ENCODE peak calls at places on chromosomes 7 and 10, in four cellular contexts. One of them, this sample, is unnamed.

GRCh38 chr10:51230828-51231227 is 156.5 kb downstream of the PRKG1 start:
- DNase-seq in endothelial cell of umbilical vein: no peak
- DNase-seq in stomach: no peak
- DNase-seq in colonic mucosa: no peak
- DNase-seq in this sample: no peak

GRCh38 chr10:88582411-88582805 is 710 bp downstream of the RNLS start:
- DNase-seq in colonic mucosa: no peak
- DNase-seq in endothelial cell of umbilical vein: no peak
- DNase-seq in stomach: no peak
- DNase-seq in this sample: no peak

GRCh38 chr10:5194431-5194830 is 2.2 kb upstream of the AKR1C4 start:
- DNase-seq in stomach: no peak
- DNase-seq in endothelial cell of umbilical vein: no peak
- DNase-seq in colonic mucosa: no peak
- DNase-seq in this sample: no peak

GRCh38 chr7:141671705-141672496 is 30.1 kb downstream of the DENND11 start:
- DNase-seq in endothelial cell of umbilical vein: no peak
- DNase-seq in stomach: no peak
- DNase-seq in colonic mucosa: no peak
- DNase-seq in this sample: no peak

GRCh38 chr10:35223016-35223415 is 96.4 kb downstream of the CREM start:
- DNase-seq in colonic mucosa: no peak
- DNase-seq in endothelial cell of umbilical vein: no peak
- DNase-seq in stomach: no peak
- DNase-seq in this sample: no peak

GRCh38 chr10:122294006-122294405 is 22.9 kb downstream of the BTBD16 start:
- DNase-seq in stomach: no peak
- DNase-seq in endothelial cell of umbilical vein: no peak
- DNase-seq in colonic mucosa: no peak
- DNase-seq in this sample: no peak

GRCh38 chr7:69780377-69780776 is 182.1 kb downstream of the AUTS2 start:
- DNase-seq in colonic mucosa: no peak
- DNase-seq in endothelial cell of umbilical vein: no peak
- DNase-seq in stomach: no peak
- DNase-seq in this sample: no peak

GRCh38 chr7:50783801-50784507 is 1.3 kb upstream of the GRB10 start:
- DNase-seq in colonic mucosa: no peak
- DNase-seq in endothelial cell of umbilical vein: no peak
- DNase-seq in stomach: no peak
- DNase-seq in this sample: no peak

GRCh38 chr10:59126992-59127391 is 49.5 kb upstream of the PHYHIPL start:
- DNase-seq in endothelial cell of umbilical vein: no peak
- DNase-seq in stomach: no peak
- DNase-seq in colonic mucosa: no peak
- DNase-seq in this sample: no peak

GRCh38 chr10:46229144-46229563 is 57.6 kb upstream of the ANTXRL start:
- DNase-seq in stomach: peak
- DNase-seq in endothelial cell of umbilical vein: peak
- DNase-seq in colonic mucosa: peak
- DNase-seq in this sample: peak

GRCh38 chr10:99698504-99699080 is 33.3 kb downstream of the COX15 start:
- DNase-seq in endothelial cell of umbilical vein: peak
- DNase-seq in colonic mucosa: no peak
- DNase-seq in stomach: no peak
- DNase-seq in this sample: no peak

GRCh38 chr7:46559194-46559576 is 638.1 kb upstream of the IGFBP3 start:
- DNase-seq in colonic mucosa: no peak
- DNase-seq in stomach: no peak
- DNase-seq in endothelial cell of umbilical vein: no peak
- DNase-seq in this sample: no peak

GRCh38 chr7:84638339-84638697 is 443.7 kb upstream of the SEMA3A start:
- DNase-seq in stomach: no peak
- DNase-seq in colonic mucosa: no peak
- DNase-seq in endothelial cell of umbilical vein: no peak
- DNase-seq in this sample: no peak

GRCh38 chr7:40204581-40204980 is 69.8 kb downstream of the SUGCT start:
- DNase-seq in stomach: no peak
- DNase-seq in colonic mucosa: no peak
- DNase-seq in endothelial cell of umbilical vein: no peak
- DNase-seq in this sample: no peak

GRCh38 chr10:110496553-110497437 is 912 bp upstream of the DUSP5 start:
- DNase-seq in colonic mucosa: no peak
- DNase-seq in endothelial cell of umbilical vein: peak
- DNase-seq in stomach: no peak
- DNase-seq in this sample: no peak

GRCh38 chr10:73095479-73096021 is 1.1 kb downstream of the P4HA1 start:
- DNase-seq in stomach: peak
- DNase-seq in endothelial cell of umbilical vein: peak
- DNase-seq in colonic mucosa: peak
- DNase-seq in this sample: peak

GRCh38 chr7:133040617-133041016 is 41.3 kb downstream of the CHCHD3 start:
- DNase-seq in endothelial cell of umbilical vein: no peak
- DNase-seq in stomach: no peak
- DNase-seq in colonic mucosa: no peak
- DNase-seq in this sample: no peak

GRCh38 chr10:89296227-89296648 is 5.6 kb upstream of the IFIT2 start:
- DNase-seq in endothelial cell of umbilical vein: no peak
- DNase-seq in colonic mucosa: no peak
- DNase-seq in stomach: no peak
- DNase-seq in this sample: no peak

GRCh38 chr7:78437118-78437517 is 638.5 kb downstream of the PHTF2 start:
- DNase-seq in endothelial cell of umbilical vein: no peak
- DNase-seq in stomach: no peak
- DNase-seq in colonic mucosa: no peak
- DNase-seq in this sample: no peak

GRCh38 chr7:24075426-24075810 is 208.6 kb upstream of the NPY start:
- DNase-seq in colonic mucosa: no peak
- DNase-seq in endothelial cell of umbilical vein: no peak
- DNase-seq in stomach: no peak
- DNase-seq in this sample: no peak

DNA sequence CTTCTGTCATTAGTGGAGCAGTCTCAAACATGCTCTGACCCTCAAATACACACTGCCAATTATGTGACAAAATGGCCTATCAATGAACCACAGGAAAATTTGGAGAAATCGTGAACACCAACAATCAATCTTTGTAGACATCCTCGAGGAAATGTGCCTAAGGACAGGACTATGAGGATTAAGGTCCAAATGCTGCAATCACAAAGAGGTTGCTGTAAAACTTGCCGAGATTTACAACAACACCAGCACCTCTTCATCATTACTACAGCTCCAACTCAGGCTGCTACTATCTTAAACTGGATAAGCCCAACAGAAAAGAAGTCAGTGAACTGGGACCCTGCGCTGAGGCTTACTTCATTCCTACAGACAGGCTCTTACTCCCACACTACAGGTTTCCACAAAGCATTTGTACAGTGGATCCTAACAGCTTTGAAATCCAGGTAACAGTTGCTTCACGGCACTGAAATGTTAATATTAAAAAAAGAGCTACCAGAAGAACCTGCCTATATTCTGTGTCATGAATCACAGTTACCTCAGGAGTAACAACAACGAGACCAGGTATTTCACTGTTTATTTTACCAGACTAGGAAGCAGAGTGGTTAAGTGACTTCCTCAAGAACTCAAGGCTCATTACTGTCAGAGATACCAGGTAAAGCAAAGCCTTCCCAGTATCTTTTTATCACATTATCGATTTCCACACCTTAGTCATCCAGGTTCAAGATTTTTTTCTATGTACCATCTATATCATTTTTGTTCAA is 23.9 kb downstream of the CACUL1 start:
- DNase-seq in stomach: no peak
- DNase-seq in colonic mucosa: peak
- DNase-seq in endothelial cell of umbilical vein: no peak
- DNase-seq in this sample: no peak
- H3K27ac ChIP-seq in stomach: peak
- H3K27ac ChIP-seq in colonic mucosa: peak
- H3K27ac ChIP-seq in endothelial cell of umbilical vein: peak
- H3K27ac ChIP-seq in this sample: no peak

GRCh38 chr7:100432621-100433275 is 3.1 kb downstream of the MEPCE start:
- DNase-seq in endothelial cell of umbilical vein: no peak
- DNase-seq in colonic mucosa: no peak
- DNase-seq in stomach: no peak
- DNase-seq in this sample: no peak

GRCh38 chr7:100430450-100431285 is 1.0 kb downstream of the MEPCE start:
- DNase-seq in stomach: no peak
- DNase-seq in colonic mucosa: peak
- DNase-seq in endothelial cell of umbilical vein: no peak
- DNase-seq in this sample: no peak

GRCh38 chr7:100433276-100433591 is 3.1 kb downstream of the PPP1R35 start:
- DNase-seq in endothelial cell of umbilical vein: no peak
- DNase-seq in colonic mucosa: no peak
- DNase-seq in stomach: no peak
- DNase-seq in this sample: no peak

GRCh38 chr7:100431286-100431735 is 1.7 kb downstream of the MEPCE start:
- DNase-seq in stomach: no peak
- DNase-seq in colonic mucosa: no peak
- DNase-seq in endothelial cell of umbilical vein: no peak
- DNase-seq in this sample: no peak

DNA sequence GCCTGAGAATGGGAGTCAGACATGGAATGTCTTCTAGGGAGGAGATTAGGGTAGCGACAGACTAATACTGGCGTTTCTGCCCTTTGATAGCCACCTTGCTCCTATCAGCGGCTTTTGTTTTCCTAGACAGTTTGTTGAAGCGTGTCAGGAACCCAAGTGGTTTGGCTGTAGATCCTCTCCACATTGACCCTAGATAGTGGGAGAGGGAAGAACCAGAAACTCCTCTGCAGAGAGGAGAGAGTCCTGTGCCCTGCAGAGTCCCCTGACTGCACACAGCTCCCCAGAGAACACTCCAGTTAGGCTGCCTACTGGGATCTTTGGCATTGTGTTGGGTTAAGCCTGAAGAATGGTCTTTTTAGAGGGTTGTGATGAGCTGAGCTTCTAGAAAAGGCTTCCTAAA is 2.4 kb downstream of the MEPCE start:
- DNase-seq in stomach: no peak
- DNase-seq in colonic mucosa: no peak
- DNase-seq in endothelial cell of umbilical vein: no peak
- DNase-seq in this sample: no peak
- H3K27ac ChIP-seq in stomach: peak
- H3K27ac ChIP-seq in colonic mucosa: no peak
- H3K27ac ChIP-seq in endothelial cell of umbilical vein: no peak
- H3K27ac ChIP-seq in this sample: peak

GRCh38 chr10:103667390-103667789 is 173.9 kb downstream of the NEURL1 start:
- DNase-seq in colonic mucosa: no peak
- DNase-seq in stomach: no peak
- DNase-seq in endothelial cell of umbilical vein: no peak
- DNase-seq in this sample: no peak

GRCh38 chr10:103666109-103666508 is 172.6 kb downstream of the NEURL1 start:
- DNase-seq in stomach: no peak
- DNase-seq in colonic mucosa: peak
- DNase-seq in endothelial cell of umbilical vein: no peak
- DNase-seq in this sample: peak

GRCh38 chr10:103665439-103665838 is 171.9 kb downstream of the NEURL1 start:
- DNase-seq in colonic mucosa: no peak
- DNase-seq in endothelial cell of umbilical vein: no peak
- DNase-seq in stomach: no peak
- DNase-seq in this sample: no peak

GRCh38 chr10:103668351-103669242 is 175.1 kb downstream of the NEURL1 start:
- DNase-seq in stomach: peak
- DNase-seq in colonic mucosa: peak
- DNase-seq in endothelial cell of umbilical vein: peak
- DNase-seq in this sample: no peak

GRCh38 chr10:103666751-103667150 is 173.2 kb downstream of the NEURL1 start:
- DNase-seq in endothelial cell of umbilical vein: no peak
- DNase-seq in stomach: no peak
- DNase-seq in colonic mucosa: no peak
- DNase-seq in this sample: no peak
- H3K27ac ChIP-seq in endothelial cell of umbilical vein: no peak
- H3K27ac ChIP-seq in stomach: peak
- H3K27ac ChIP-seq in colonic mucosa: no peak
- H3K27ac ChIP-seq in this sample: no peak

GRCh38 chr10:119651514-119652327 is 541 bp downstream of the BAG3 start:
- DNase-seq in stomach: peak
- DNase-seq in colonic mucosa: peak
- DNase-seq in endothelial cell of umbilical vein: no peak
- DNase-seq in this sample: peak
- H3K27ac ChIP-seq in stomach: peak
- H3K27ac ChIP-seq in colonic mucosa: peak
- H3K27ac ChIP-seq in endothelial cell of umbilical vein: peak
- H3K27ac ChIP-seq in this sample: peak

GRCh38 chr10:1413256-1413655 is 324.1 kb downstream of the ADARB2 start:
- DNase-seq in colonic mucosa: no peak
- DNase-seq in endothelial cell of umbilical vein: no peak
- DNase-seq in stomach: peak
- DNase-seq in this sample: no peak
- H3K27ac ChIP-seq in colonic mucosa: no peak
- H3K27ac ChIP-seq in endothelial cell of umbilical vein: no peak
- H3K27ac ChIP-seq in stomach: no peak
- H3K27ac ChIP-seq in this sample: peak

DNA sequence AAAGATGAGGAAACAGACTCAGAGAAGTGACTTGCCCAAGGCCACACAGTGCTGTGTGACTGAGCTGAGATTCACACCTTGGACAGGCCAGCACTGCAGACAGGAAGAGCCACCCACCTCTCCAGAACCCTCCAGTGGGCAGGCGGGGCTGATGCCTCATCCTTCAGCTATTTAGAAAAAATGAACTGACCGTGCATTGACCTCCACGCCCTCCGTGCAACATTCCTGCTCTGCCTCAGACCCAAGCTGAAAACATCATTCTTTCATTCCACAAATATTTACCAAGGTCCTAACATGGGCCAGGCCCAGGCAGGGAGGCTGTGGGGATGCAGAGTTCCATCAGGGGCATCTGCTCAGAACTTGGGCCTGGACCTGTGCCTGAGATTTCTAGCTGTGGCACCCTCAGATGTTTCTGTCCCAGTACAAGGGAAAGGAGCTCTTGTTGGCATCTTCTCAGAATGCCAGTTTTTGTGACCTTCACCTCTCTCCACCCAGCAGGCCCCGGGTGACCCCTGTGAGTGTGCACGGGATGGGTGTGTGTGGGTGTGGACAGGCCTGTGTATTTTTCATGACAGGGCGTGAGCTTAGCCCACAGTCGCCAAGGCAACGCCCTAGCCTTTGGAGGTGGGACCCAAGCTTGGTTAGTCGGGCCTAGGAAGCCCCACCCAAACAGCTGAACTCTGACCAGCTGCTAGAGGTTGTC is 6.5 kb downstream of the VSIR start:
- DNase-seq in stomach: peak
- DNase-seq in endothelial cell of umbilical vein: peak
- DNase-seq in colonic mucosa: peak
- DNase-seq in this sample: no peak
- H3K27ac ChIP-seq in stomach: peak
- H3K27ac ChIP-seq in endothelial cell of umbilical vein: peak
- H3K27ac ChIP-seq in colonic mucosa: peak
- H3K27ac ChIP-seq in this sample: no peak

This sample was measured in DND-41.